ENCODE peak calls at places on chromosomes 13 and 19, in eight cellular contexts. D is PC-3; A is left lung; M is foreskin fibroblast; E is HepG2; S is CD4-positive, alpha-beta T cell; I is progenitor cell of endocrine pancreas; G is GM10248. B is an unnamed sample.

GRCh38 chr13:97200081-97200942 is 21.8 kb upstream of the MBNL2 start:
- DNase-seq in M (no peak), E (no peak), G (no peak), A (no peak), S (no peak), D (no peak), I (no peak), B (no peak)

GRCh38 chr13:77381059-77381458 is 54.2 kb upstream of the MYCBP2 start:
- DNase-seq in S (no peak), M (no peak), I (no peak), A (no peak), D (no peak), E (no peak), G (no peak), B (no peak)

GRCh38 chr19:5148794-5149190 is 179.9 kb downstream of the KDM4B start:
- DNase-seq in S (no peak), A (peak; percentile 22), E (no peak), D (no peak), I (no peak), G (no peak), M (no peak), B (no peak)

GRCh38 chr19:1144741-1145140 is 29.3 kb downstream of the SBNO2 start:
- DNase-seq in E (no peak), D (no peak), S (no peak), I (no peak), G (no peak), A (no peak), M (no peak), B (no peak)

GRCh38 chr19:34088292-34088691 is 84.0 kb upstream of the LSM14A start:
- DNase-seq in M (no peak), A (no peak), G (no peak), I (no peak), S (no peak), D (peak; percentile 69), E (no peak), B (no peak)

GRCh38 chr19:35940078-35940775 is 4.1 kb downstream of the LRFN3 start:
- DNase-seq in G (no peak), E (no peak), D (no peak), M (no peak), I (no peak), A (no peak), S (no peak), B (no peak)

GRCh38 chr19:55156202-55157063 is 1.1 kb downstream of the TNNI3 start:
- DNase-seq in I (peak; percentile 71), A (no peak), M (peak; percentile 53), E (peak; percentile 64), G (peak; percentile 62), D (peak; percentile 78), S (no peak), B (peak; percentile 41)

GRCh38 chr19:11152318-11153062 is 3.1 kb downstream of the SPC24 start:
- DNase-seq in E (no peak), D (peak; percentile 82), G (no peak), A (no peak), I (no peak), M (peak; percentile 94), S (no peak), B (peak; percentile 90)

GRCh38 chr13:39353988-39354387 is 249.0 kb downstream of the LHFPL6 start:
- DNase-seq in E (no peak), M (peak; percentile 40), D (no peak), I (no peak), G (no peak), A (no peak), S (no peak), B (peak; percentile 80)

GRCh38 chr13:48505597-48506091 is 27.2 kb downstream of the RCBTB2 start:
- DNase-seq in S (peak; percentile 42), A (peak; percentile 53), M (peak; percentile 47), G (peak; percentile 65), D (no peak), E (no peak), I (no peak), B (no peak)

GRCh38 chr19:19480688-19481087 is 34.7 kb downstream of the TSSK6 start:
- DNase-seq in S (no peak), I (no peak), A (no peak), E (no peak), M (no peak), G (no peak), D (no peak), B (no peak)

GRCh38 chr13:25085125-25085742 is 10.7 kb upstream of the PABPC3 start:
- DNase-seq in M (peak; percentile 12), E (peak; percentile 23), D (peak; percentile 63), I (no peak), S (no peak), G (peak; percentile 56), A (no peak), B (peak; percentile 67)

GRCh38 chr19:13207237-13208130 is 57.3 kb downstream of the IER2 start:
- DNase-seq in M (peak; percentile 29), G (peak; percentile 70), A (no peak), S (no peak), D (no peak), I (no peak), E (no peak), B (no peak)

GRCh38 chr13:87661471-87661870 is 9.7 kb upstream of the SLITRK5 start:
- DNase-seq in G (no peak), A (no peak), D (peak; percentile 70), M (no peak), E (no peak), I (no peak), S (no peak), B (peak; percentile 64)

GRCh38 chr13:113629814-113630213 is 28.2 kb downstream of the ATP4B start:
- DNase-seq in M (no peak), I (no peak), E (no peak), G (no peak), A (peak; percentile 24), S (no peak), D (no peak), B (no peak)

GRCh38 chr13:50732712-50733111 is 110.8 kb downstream of the DLEU7 start:
- DNase-seq in S (no peak), G (no peak), E (no peak), A (no peak), D (no peak), M (peak; percentile 83), I (no peak), B (peak; percentile 80)

GRCh38 chr13:66009241-66009640 is 1220.9 kb downstream of the PCDH9 start:
- DNase-seq in G (no peak), E (no peak), M (no peak), S (no peak), D (no peak), I (no peak), A (no peak), B (no peak)

DNA sequence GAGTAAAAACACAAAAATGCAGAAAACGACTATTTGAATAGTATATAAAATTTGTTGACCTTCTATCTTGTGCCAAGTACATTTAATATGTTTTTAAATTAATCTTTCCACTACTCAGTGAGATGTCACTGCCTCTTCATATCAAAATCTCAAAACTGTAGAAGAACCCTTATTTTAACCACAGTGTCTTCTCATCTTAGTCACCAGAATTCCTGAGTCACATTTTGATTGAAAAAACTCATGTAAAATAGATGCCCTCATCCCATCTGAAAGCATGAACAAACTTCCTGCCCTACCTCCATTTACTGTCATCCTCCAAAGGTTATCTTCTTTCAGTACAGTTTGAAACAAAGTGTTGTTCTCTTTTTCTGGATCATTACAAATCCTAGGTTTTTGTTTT is 1215.4 kb downstream of the PCDH9 start:
- DNase-seq in G (no peak), S (no peak), I (no peak), D (peak; percentile 2), A (no peak), E (no peak), M (peak; percentile 1), B (no peak)
- TF ChIP-seq CTCF in G (no peak), S (no peak), I (no peak), D (no peak), A (no peak), E (no peak), M (no peak), B (no peak)

DNA sequence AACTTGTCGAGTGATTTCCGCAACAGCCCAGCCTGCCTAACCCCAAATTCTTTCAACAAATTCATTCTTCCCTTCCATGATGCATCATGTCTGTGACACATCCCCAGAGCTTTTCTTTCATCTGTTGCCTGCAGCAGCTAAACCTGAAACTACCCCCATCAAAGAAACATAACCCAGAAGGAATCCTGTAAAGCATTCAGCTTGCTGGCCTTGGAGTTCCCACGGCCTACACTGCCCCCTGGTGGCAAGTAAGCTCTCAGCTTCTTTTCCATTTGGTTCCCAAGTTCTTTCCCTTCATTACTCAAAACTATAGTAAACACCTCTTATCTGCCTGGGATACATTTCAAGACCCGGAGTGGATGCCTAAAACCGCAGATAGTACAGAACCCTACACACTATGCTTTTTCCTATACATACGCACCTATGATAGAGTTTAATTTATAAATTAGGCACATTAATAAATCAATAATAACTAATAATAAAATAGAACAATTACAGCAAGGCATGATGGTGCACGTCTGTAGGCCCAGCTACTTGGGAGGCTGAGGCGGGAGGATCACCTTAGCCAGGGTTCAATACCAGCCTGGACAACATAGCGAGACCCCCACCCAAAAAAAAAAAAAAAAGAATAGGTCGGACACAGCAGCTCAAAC is 7.4 kb downstream of the ETHE1 start:
- DNase-seq in S (peak; percentile 78), M (peak; percentile 85), D (peak; percentile 83), A (peak; percentile 78), I (peak; percentile 68), G (peak; percentile 72), E (peak; percentile 72), B (peak; percentile 96)
- TF ChIP-seq CTCF in S (peak; percentile 92), M (peak; percentile 84), D (peak; percentile 84), A (peak; percentile 83), I (peak; percentile 98), G (peak; percentile 80), E (peak; percentile 90), B (peak; percentile 94)

DNA sequence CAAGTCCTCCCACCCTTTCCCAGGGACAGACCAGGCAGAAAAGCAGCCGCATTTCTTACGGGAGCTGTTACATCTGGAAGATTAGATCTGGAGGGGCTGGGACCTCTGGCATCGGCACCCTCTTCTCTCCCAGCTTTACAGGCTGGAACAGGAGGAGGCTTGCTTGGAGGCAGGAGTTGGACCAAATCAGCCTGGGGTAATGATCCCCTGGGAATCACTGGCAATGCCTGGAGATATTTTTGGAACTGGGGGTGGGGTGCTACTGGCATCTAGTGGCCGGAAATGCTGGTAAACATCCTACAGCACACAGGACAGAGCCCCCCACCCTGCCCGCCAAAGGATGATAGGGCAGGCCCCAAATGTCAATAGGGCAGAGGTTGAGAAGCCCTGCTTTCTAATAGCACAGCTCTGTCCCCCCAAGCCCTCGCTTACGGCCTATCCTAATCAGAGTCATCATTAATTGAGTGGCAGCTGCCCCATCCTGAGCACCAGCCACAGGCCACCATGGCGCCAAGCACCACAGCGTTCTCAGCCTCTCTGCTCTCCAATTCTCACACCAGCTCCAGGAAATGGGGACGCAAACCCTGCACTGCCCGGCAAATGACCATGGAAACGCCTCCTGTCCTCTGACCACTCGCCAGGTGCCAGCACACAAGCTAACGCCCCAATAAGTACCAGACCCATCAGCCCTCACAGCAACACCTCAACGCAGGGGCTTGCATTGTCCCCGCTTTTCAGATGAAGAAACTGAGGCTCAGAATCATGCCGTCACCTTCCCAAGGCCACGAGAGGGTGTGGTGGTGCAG is 20.6 kb downstream of the LRRC4B start:
- DNase-seq in M (no peak), A (no peak), G (no peak), I (no peak), D (no peak), S (no peak), E (no peak), B (no peak)
- TF ChIP-seq CTCF in M (no peak), A (no peak), G (no peak), I (no peak), D (no peak), S (no peak), E (peak; percentile 17), B (no peak)

DNA sequence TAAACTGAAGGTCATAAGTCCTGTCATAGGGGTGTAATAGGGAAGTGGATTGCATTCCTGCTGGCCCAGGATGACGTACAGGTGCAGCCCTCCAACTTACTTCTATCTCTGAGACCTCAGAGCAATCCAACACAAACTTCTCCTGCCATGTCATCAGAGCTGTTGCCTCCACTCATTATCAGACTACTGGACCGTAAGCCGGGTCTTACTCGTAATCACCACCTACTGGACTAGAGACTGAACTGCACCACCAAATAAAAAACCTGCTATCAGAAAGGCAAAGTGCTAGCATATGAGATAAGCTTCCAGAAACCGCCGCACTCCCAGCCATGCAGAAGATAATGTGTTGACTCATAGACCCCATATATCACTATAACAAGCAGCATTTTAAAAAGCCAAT is 102.1 kb downstream of the SLITRK1 start:
- DNase-seq in E (peak; percentile 27), S (no peak), I (no peak), M (peak; percentile 12), G (no peak), A (no peak), D (peak; percentile 59), B (peak; percentile 76)
- TF ChIP-seq CTCF in E (peak; percentile 38), S (no peak), I (peak; percentile 43), M (peak; percentile 46), G (no peak), A (no peak), D (peak; percentile 62), B (peak; percentile 76)

B was measured in choroid plexus epithelial cell.